ENCODE peak calls at places on chromosome 4, in ten cellular contexts. Y is stimulated activated CD8-positive, alpha-beta memory T cell treated with anti-CD3 and anti-CD28 coated beads, Interleukin-4, amount 100 ng/mL, for 1 hour; O is fibroblast of pulmonary artery; W is NCI-H460; Q is astrocyte of the spinal cord; J is RWPE2; E is HEK293T; C is SK-MEL-5; V is fibroblast of mammary gland; S is HFF-Myc. M is an unnamed sample.
A peak's percentile ranks its signal among the peaks of the same experiment; 100 is the strongest.

GRCh38 chr4:149713031-149713430 is 102.6 kb downstream of the IQCM start:
- DNase-seq in Y (no peak), V (no peak), J (no peak), Q (no peak), C (no peak), O (no peak), E (no peak), S (no peak), W (no peak), M (no peak)

GRCh38 chr4:174286870-174287269 is 3.2 kb downstream of the CEP44 start:
- DNase-seq in S (no peak), C (no peak), O (no peak), J (no peak), E (no peak), V (no peak), W (no peak), Q (no peak), Y (no peak), M (no peak)

GRCh38 chr4:26573389-26573794 is 10.5 kb upstream of the TBC1D19 start:
- DNase-seq in Y (no peak), S (no peak), J (no peak), O (no peak), Q (peak; percentile 79), W (no peak), C (no peak), E (no peak), V (no peak), M (no peak)

GRCh38 chr4:3436798-3437581 is 4.8 kb upstream of the HGFAC start:
- DNase-seq in C (no peak), W (peak; percentile 71), E (no peak), S (peak; percentile 33), V (peak; percentile 46), J (peak; percentile 97), Q (peak; percentile 46), Y (no peak), O (peak; percentile 28), M (peak; percentile 40)

GRCh38 chr4:140790171-140790570 is 34.0 kb upstream of the TBC1D9 start:
- DNase-seq in O (peak; percentile 9), Y (no peak), E (no peak), J (no peak), S (no peak), C (no peak), Q (no peak), V (no peak), W (no peak), M (no peak)

GRCh38 chr4:3342182-3342854 is 49.5 kb downstream of the RGS12 start:
- DNase-seq in W (no peak), V (peak; percentile 80), Q (peak; percentile 81), C (no peak), O (peak; percentile 40), J (no peak), Y (no peak), E (peak; percentile 6), S (no peak), M (peak; percentile 70)

GRCh38 chr4:40401646-40402045 is 66.5 kb downstream of the CHRNA9 start:
- DNase-seq in S (peak; percentile 20), E (no peak), O (peak; percentile 20), Q (no peak), W (no peak), C (no peak), Y (no peak), V (peak; percentile 25), J (no peak), M (no peak)

GRCh38 chr4:160372390-160372789 is 1269.5 kb downstream of the RAPGEF2 start:
- DNase-seq in V (no peak), E (no peak), S (no peak), O (no peak), J (no peak), Y (no peak), Q (no peak), W (no peak), C (no peak), M (no peak)

GRCh38 chr4:142567620-142568451 is 278.3 kb downstream of the INPP4B start:
- DNase-seq in V (peak; percentile 20), W (no peak), E (no peak), J (no peak), O (peak; percentile 7), S (no peak), C (peak; percentile 25), Q (peak; percentile 28), Y (no peak), M (peak; percentile 47)

GRCh38 chr4:158821228-158822009 is 52.6 kb downstream of the FNIP2 start:
- DNase-seq in S (no peak), Y (no peak), C (peak; percentile 68), W (no peak), O (no peak), E (no peak), J (no peak), V (peak; percentile 30), Q (peak; percentile 22), M (no peak)

GRCh38 chr4:41380758-41381157 is 124.0 kb downstream of the UCHL1 start:
- DNase-seq in V (no peak), W (no peak), J (no peak), O (no peak), C (no peak), Y (no peak), Q (no peak), E (no peak), S (no peak), M (no peak)

GRCh38 chr4:147246096-147246495 is 234.8 kb upstream of the EDNRA start:
- DNase-seq in E (no peak), O (no peak), S (no peak), Q (no peak), W (no peak), V (no peak), C (no peak), Y (no peak), J (no peak), M (no peak)

GRCh38 chr4:109914356-109914755 is 1.7 kb downstream of the EGF start:
- DNase-seq in J (no peak), Y (no peak), E (no peak), V (no peak), C (no peak), S (no peak), Q (no peak), W (no peak), O (no peak), M (no peak)

GRCh38 chr4:78644744-78645330 is 93.3 kb downstream of the ANXA3 start:
- DNase-seq in Q (peak; percentile 81), O (peak; percentile 91), J (no peak), W (peak; percentile 71), E (peak; percentile 73), V (peak; percentile 90), S (peak; percentile 61), Y (no peak), C (peak; percentile 75), M (peak; percentile 79)

GRCh38 chr4:155705664-155706063 is 39.0 kb downstream of the GUCY1A1 start:
- DNase-seq in S (no peak), W (no peak), C (peak; percentile 11), E (peak; percentile 21), V (peak; percentile 51), J (no peak), O (peak; percentile 36), Q (peak; percentile 44), Y (no peak), M (peak; percentile 2)